ENCODE peak calls at places on chromosomes 7 and 10, in ten cellular contexts. I, O, E, W, X, B, H, T, Z and U are unnamed samples.

GRCh38 chr7:118477026-118477425 is 252.5 kb downstream of the ANKRD7 start:
- DNase-seq in I (no peak), O (no peak), E (no peak), W (no peak), X (no peak), B (no peak), H (no peak), T (no peak), Z (no peak), U (no peak)

GRCh38 chr10:102504179-102504975 is 605 bp downstream of the SUFU start:
- DNase-seq in I (peak), O (peak), E (peak), W (peak), X (peak), B (no peak), H (peak), T (peak), Z (no peak), U (peak)

GRCh38 chr10:116464257-116464656 is 36.6 kb downstream of the PNLIPRP3 start:
- DNase-seq in I (no peak), O (no peak), E (no peak), W (no peak), X (no peak), B (no peak), H (no peak), T (no peak), Z (no peak), U (no peak)

GRCh38 chr10:79104264-79104954 is 35.6 kb downstream of the ZMIZ1 start:
- DNase-seq in I (no peak), O (peak), E (no peak), W (peak), X (peak), B (no peak), H (no peak), T (no peak), Z (no peak), U (no peak)

GRCh38 chr7:105003275-105003674 is 10.7 kb upstream of the KMT2E start:
- DNase-seq in I (no peak), O (peak), E (peak), W (peak), X (peak), B (peak), H (no peak), T (peak), Z (no peak), U (no peak)

GRCh38 chr10:27865221-27865635 is 119.6 kb upstream of the MKX start:
- DNase-seq in I (no peak), O (no peak), E (no peak), W (no peak), X (no peak), B (no peak), H (peak), T (no peak), Z (no peak), U (no peak)

GRCh38 chr7:26440993-26441636 is 149.5 kb downstream of the SNX10 start:
- DNase-seq in I (peak), O (no peak), E (no peak), W (no peak), X (no peak), B (no peak), H (no peak), T (no peak), Z (no peak), U (peak)

GRCh38 chr7:153061913-153062528 is 302.5 kb downstream of the ACTR3B start:
- DNase-seq in I (peak), O (no peak), E (peak), W (no peak), X (no peak), B (no peak), H (no peak), T (peak), Z (no peak), U (peak)

GRCh38 chr10:132446661-132447445 is 49.9 kb downstream of the PWWP2B start:
- DNase-seq in I (no peak), O (no peak), E (peak), W (no peak), X (peak), B (no peak), H (peak), T (peak), Z (no peak), U (peak)

GRCh38 chr10:59098811-59099452 is 77.5 kb upstream of the PHYHIPL start:
- DNase-seq in I (no peak), O (no peak), E (peak), W (no peak), X (no peak), B (no peak), H (no peak), T (peak), Z (peak), U (no peak)

GRCh38 chr10:73888514-73888913 is 14.2 kb upstream of the CAMK2G start:
- DNase-seq in I (no peak), O (no peak), E (no peak), W (no peak), X (no peak), B (peak), H (peak), T (no peak), Z (no peak), U (no peak)

GRCh38 chr10:22611425-22612111 is 102.8 kb downstream of the PIP4K2A start:
- DNase-seq in I (no peak), O (no peak), E (no peak), W (no peak), X (no peak), B (no peak), H (no peak), T (no peak), Z (no peak), U (no peak)

GRCh38 chr7:41478187-41478586 is 224.7 kb downstream of the INHBA start:
- DNase-seq in I (no peak), O (no peak), E (no peak), W (no peak), X (no peak), B (no peak), H (no peak), T (no peak), Z (no peak), U (no peak)

GRCh38 chr7:46716926-46717325 is 795.9 kb upstream of the IGFBP3 start:
- DNase-seq in I (no peak), O (no peak), E (no peak), W (no peak), X (no peak), B (no peak), H (no peak), T (no peak), Z (no peak), U (no peak)

GRCh38 chr10:102642553-102643345 is 1.5 kb upstream of the TRIM8 start:
- DNase-seq in I (peak), O (peak), E (peak), W (peak), X (peak), B (peak), H (peak), T (peak), Z (no peak), U (peak)

GRCh38 chr7:7739718-7740355 is 21.4 kb upstream of the RPA3 start:
- DNase-seq in I (no peak), O (no peak), E (no peak), W (no peak), X (no peak), B (no peak), H (no peak), T (no peak), Z (no peak), U (no peak)

GRCh38 chr7:157520249-157520648 is 183.4 kb downstream of the DNAJB6 start:
- DNase-seq in I (no peak), O (no peak), E (no peak), W (peak), X (no peak), B (no peak), H (no peak), T (no peak), Z (no peak), U (no peak)

GRCh38 chr10:127849224-127849623 is 43.5 kb downstream of the CLRN3 start:
- DNase-seq in I (no peak), O (no peak), E (no peak), W (no peak), X (no peak), B (no peak), H (no peak), T (no peak), Z (no peak), U (peak)

GRCh38 chr10:100518761-100519241 is 860 bp downstream of the SEC31B start:
- DNase-seq in I (peak), O (peak), E (peak), W (peak), X (peak), B (peak), H (peak), T (peak), Z (no peak), U (peak)

GRCh38 chr10:33661580-33662269 is 327.3 kb upstream of the NRP1 start:
- DNase-seq in I (no peak), O (peak), E (peak), W (peak), X (peak), B (peak), H (peak), T (peak), Z (no peak), U (no peak)

GRCh38 chr7:19982841-19983835 is 209.7 kb upstream of the TMEM196 start:
- DNase-seq in I (peak), O (peak), E (peak), W (no peak), X (peak), B (peak), H (no peak), T (peak), Z (peak), U (peak)

GRCh38 chr10:77087406-77087805 is 550.2 kb downstream of the KCNMA1 start:
- DNase-seq in I (no peak), O (no peak), E (no peak), W (no peak), X (no peak), B (no peak), H (no peak), T (no peak), Z (no peak), U (no peak)

GRCh38 chr10:128125416-128125943 is 743 bp downstream of the MKI67 start:
- DNase-seq in I (no peak), O (no peak), E (peak), W (no peak), X (no peak), B (no peak), H (peak), T (no peak), Z (no peak), U (no peak)

GRCh38 chr7:151851160-151851751 is 25.7 kb downstream of the PRKAG2 start:
- DNase-seq in I (no peak), O (peak), E (no peak), W (peak), X (no peak), B (no peak), H (peak), T (no peak), Z (no peak), U (no peak)

GRCh38 chr10:128191847-128192246 is 65.6 kb upstream of the MKI67 start:
- DNase-seq in I (no peak), O (no peak), E (no peak), W (no peak), X (no peak), B (no peak), H (no peak), T (no peak), Z (no peak), U (no peak)

GRCh38 chr10:43648083-43648391 is 644 bp downstream of the ZNF32 start:
- DNase-seq in I (no peak), O (no peak), E (no peak), W (no peak), X (no peak), B (no peak), H (no peak), T (peak), Z (no peak), U (no peak)

GRCh38 chr7:116691664-116692063 is 19.7 kb downstream of the MET start:
- DNase-seq in I (no peak), O (no peak), E (no peak), W (no peak), X (no peak), B (peak), H (no peak), T (no peak), Z (no peak), U (no peak)

GRCh38 chr10:84204122-84204521 is 9.8 kb downstream of the CDHR1 start:
- DNase-seq in I (peak), O (no peak), E (no peak), W (no peak), X (no peak), B (no peak), H (no peak), T (no peak), Z (no peak), U (peak)

GRCh38 chr10:121608669-121609190 is 10.5 kb upstream of the FGFR2 start:
- DNase-seq in I (peak), O (no peak), E (peak), W (peak), X (no peak), B (no peak), H (peak), T (peak), Z (no peak), U (peak)

GRCh38 chr7:132964886-132965285 is 117.0 kb downstream of the CHCHD3 start:
- DNase-seq in I (no peak), O (no peak), E (no peak), W (no peak), X (no peak), B (no peak), H (no peak), T (peak), Z (no peak), U (no peak)

GRCh38 chr10:15401382-15401781 is 30.3 kb upstream of the FAM171A1 start:
- DNase-seq in I (no peak), O (no peak), E (no peak), W (no peak), X (no peak), B (no peak), H (no peak), T (no peak), Z (no peak), U (no peak)

GRCh38 chr10:47311193-47311899 is 10.9 kb upstream of the GDF2 start:
- DNase-seq in I (no peak), O (no peak), E (no peak), W (no peak), X (no peak), B (no peak), H (no peak), T (no peak), Z (no peak), U (no peak)

GRCh38 chr10:46035923-46036849 is 5.8 kb upstream of the NCOA4 start:
- DNase-seq in I (peak), O (no peak), E (no peak), W (no peak), X (peak), B (no peak), H (no peak), T (no peak), Z (no peak), U (peak)

GRCh38 chr10:43229208-43230061 is 37.4 kb downstream of the RASGEF1A start:
- DNase-seq in I (peak), O (peak), E (peak), W (peak), X (peak), B (peak), H (no peak), T (no peak), Z (no peak), U (peak)

GRCh38 chr10:72658696-72659400 is 33.0 kb upstream of the MICU1 start:
- DNase-seq in I (no peak), O (no peak), E (no peak), W (no peak), X (no peak), B (no peak), H (no peak), T (no peak), Z (no peak), U (no peak)

GRCh38 chr10:7179536-7179935 is 231.3 kb downstream of the SFMBT2 start:
- DNase-seq in I (no peak), O (no peak), E (no peak), W (no peak), X (no peak), B (no peak), H (no peak), T (no peak), Z (no peak), U (no peak)

GRCh38 chr10:48468866-48469511 is 135.9 kb downstream of the ARHGAP22 start:
- DNase-seq in I (no peak), O (no peak), E (no peak), W (no peak), X (peak), B (no peak), H (no peak), T (no peak), Z (no peak), U (peak)

GRCh38 chr7:49099587-49100326 is 175.4 kb downstream of the CDC14C start:
- DNase-seq in I (peak), O (no peak), E (peak), W (no peak), X (no peak), B (no peak), H (no peak), T (no peak), Z (no peak), U (peak)

DNA sequence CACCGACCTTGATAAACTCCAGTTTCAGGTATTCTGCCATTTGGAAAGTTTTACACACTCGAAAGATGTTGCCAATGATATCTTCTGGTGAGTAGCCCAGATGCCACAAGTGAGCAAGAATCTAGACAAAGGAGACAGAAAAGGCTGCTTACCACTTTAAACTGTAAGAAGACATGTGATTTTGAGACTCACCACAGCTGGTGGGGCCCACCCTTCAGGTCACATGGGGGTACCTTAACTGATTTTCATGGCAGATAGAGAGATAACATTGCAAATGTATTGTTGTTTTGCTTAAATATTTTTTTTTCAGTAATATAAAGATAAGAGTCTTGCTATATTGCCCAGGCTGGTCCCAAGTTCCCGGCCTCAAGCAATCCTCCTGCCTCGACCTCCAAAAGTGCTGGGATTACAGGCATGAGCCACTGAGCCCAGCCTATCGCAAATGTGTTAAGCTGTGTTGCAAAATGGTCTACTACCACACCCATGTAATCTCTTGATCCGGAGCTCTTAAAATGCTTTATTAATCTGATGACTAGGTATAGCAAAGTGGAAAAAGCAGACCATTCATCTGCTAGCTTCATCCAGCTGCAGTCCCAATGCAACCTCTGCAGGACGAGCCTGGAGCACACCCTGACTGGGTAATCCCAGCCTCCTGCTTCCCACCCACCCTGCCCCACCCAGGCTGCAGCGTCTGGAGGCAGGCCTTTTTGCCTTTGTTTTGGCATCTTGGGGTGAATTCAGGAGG is 18.5 kb downstream of the RFC2 start:
- DNase-seq in I (no peak), O (no peak), E (no peak), W (no peak), X (no peak), B (no peak), H (no peak), T (no peak), Z (no peak), U (no peak)
- H3K27ac ChIP-seq in I (no peak), O (no peak), E (no peak), W (no peak), X (no peak), B (no peak), H (peak), T (no peak), Z (no peak), U (no peak)

GRCh38 chr7:71272509-71273214 is 140.7 kb downstream of the GALNT17 start:
- DNase-seq in I (no peak), O (no peak), E (no peak), W (no peak), X (peak), B (no peak), H (no peak), T (no peak), Z (no peak), U (no peak)

GRCh38 chr7:71283802-71284201 is 151.9 kb downstream of the GALNT17 start:
- DNase-seq in I (no peak), O (no peak), E (no peak), W (no peak), X (no peak), B (no peak), H (no peak), T (no peak), Z (no peak), U (peak)

DNA sequence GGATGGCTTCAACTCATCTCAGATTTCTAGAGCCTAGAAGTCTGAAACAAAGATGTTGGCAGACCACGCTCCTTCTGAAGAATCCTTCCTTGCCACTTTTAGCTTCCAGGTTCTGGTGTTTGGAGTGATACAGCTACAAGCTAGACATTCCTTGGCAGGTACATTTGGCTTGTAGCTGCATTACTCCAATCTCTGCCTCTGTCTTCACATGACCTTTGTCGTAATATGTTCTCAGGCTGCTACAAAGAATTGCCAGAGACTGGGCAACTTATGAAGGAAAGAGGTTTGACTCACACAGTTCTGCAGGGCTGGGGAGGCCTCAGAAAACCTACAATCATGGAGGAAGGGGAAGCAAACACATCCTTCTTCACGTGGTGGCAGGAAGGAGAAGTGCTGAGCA is 146.4 kb downstream of the GALNT17 start:
- DNase-seq in I (no peak), O (no peak), E (no peak), W (no peak), X (no peak), B (no peak), H (no peak), T (no peak), Z (no peak), U (peak)
- H3K27ac ChIP-seq in I (no peak), O (peak), E (no peak), W (peak), X (no peak), B (no peak), H (no peak), T (no peak), Z (no peak), U (no peak)

GRCh38 chr7:80908360-80908797 is 10.5 kb downstream of the SEMA3C start:
- DNase-seq in I (no peak), O (no peak), E (no peak), W (no peak), X (no peak), B (no peak), H (no peak), T (peak), Z (no peak), U (no peak)

GRCh38 chr7:80907141-80907601 is 11.7 kb downstream of the SEMA3C start:
- DNase-seq in I (no peak), O (no peak), E (peak), W (no peak), X (no peak), B (no peak), H (no peak), T (peak), Z (no peak), U (no peak)

GRCh38 chr7:80910228-80910627 is 8.6 kb downstream of the SEMA3C start:
- DNase-seq in I (no peak), O (no peak), E (no peak), W (no peak), X (no peak), B (no peak), H (no peak), T (no peak), Z (no peak), U (no peak)

GRCh38 chr7:80905334-80905733 is 13.5 kb downstream of the SEMA3C start:
- DNase-seq in I (no peak), O (no peak), E (no peak), W (no peak), X (no peak), B (no peak), H (no peak), T (no peak), Z (no peak), U (no peak)

GRCh38 chr7:80907612-80908011 is 11.2 kb downstream of the SEMA3C start:
- DNase-seq in I (no peak), O (no peak), E (no peak), W (no peak), X (no peak), B (no peak), H (no peak), T (no peak), Z (no peak), U (no peak)
- H3K27ac ChIP-seq in I (no peak), O (no peak), E (no peak), W (no peak), X (no peak), B (peak), H (no peak), T (no peak), Z (no peak), U (no peak)

GRCh38 chr7:150449206-150449956 is 1.0 kb upstream of the GIMAP8 start:
- DNase-seq in I (no peak), O (no peak), E (no peak), W (no peak), X (no peak), B (no peak), H (no peak), T (no peak), Z (no peak), U (no peak)

GRCh38 chr7:150446288-150446938 is 4.0 kb upstream of the GIMAP8 start:
- DNase-seq in I (no peak), O (no peak), E (no peak), W (no peak), X (no peak), B (no peak), H (no peak), T (no peak), Z (no peak), U (no peak)

GRCh38 chr7:150450491-150450992 is at the start of gene GIMAP8:
- DNase-seq in I (peak), O (peak), E (no peak), W (peak), X (peak), B (peak), H (no peak), T (no peak), Z (no peak), U (peak)

GRCh38 chr7:150448789-150449147 is 1.7 kb upstream of the GIMAP8 start:
- DNase-seq in I (peak), O (peak), E (peak), W (peak), X (peak), B (peak), H (peak), T (peak), Z (no peak), U (peak)

GRCh38 chr7:150447966-150448788 is 2.3 kb upstream of the GIMAP8 start:
- DNase-seq in I (no peak), O (no peak), E (no peak), W (no peak), X (no peak), B (no peak), H (no peak), T (no peak), Z (no peak), U (no peak)
- H3K27ac ChIP-seq in I (no peak), O (no peak), E (no peak), W (no peak), X (no peak), B (no peak), H (no peak), T (no peak), Z (no peak), U (no peak)